ENCODE peak calls at places on chromosome 13, in seven cellular contexts. One of them, this sample, is unnamed.

GRCh38 chr13:71610876-71611275 is 256.1 kb downstream of the DACH1 start:
- DNase-seq in transverse colon: no peak
- DNase-seq in fibroblast of villous mesenchyme: no peak
- DNase-seq in endothelial cell: no peak
- DNase-seq in psoas muscle: no peak
- DNase-seq in GM10248: no peak
- DNase-seq in AG04450: no peak
- DNase-seq in this sample: no peak

GRCh38 chr13:109883181-109884180 is 97.1 kb upstream of the IRS2 start:
- DNase-seq in endothelial cell: no peak
- DNase-seq in fibroblast of villous mesenchyme: no peak
- DNase-seq in transverse colon: peak
- DNase-seq in GM10248: no peak
- DNase-seq in psoas muscle: no peak
- DNase-seq in AG04450: no peak
- DNase-seq in this sample: no peak

GRCh38 chr13:80716610-80717081 is 375.7 kb upstream of the SPRY2 start:
- DNase-seq in psoas muscle: no peak
- DNase-seq in AG04450: no peak
- DNase-seq in transverse colon: no peak
- DNase-seq in GM10248: no peak
- DNase-seq in fibroblast of villous mesenchyme: no peak
- DNase-seq in endothelial cell: no peak
- DNase-seq in this sample: no peak

GRCh38 chr13:106612688-106613087 is 44.8 kb upstream of the ARGLU1 start:
- DNase-seq in GM10248: no peak
- DNase-seq in endothelial cell: no peak
- DNase-seq in AG04450: no peak
- DNase-seq in fibroblast of villous mesenchyme: peak
- DNase-seq in psoas muscle: peak
- DNase-seq in transverse colon: peak
- DNase-seq in this sample: no peak

GRCh38 chr13:33918199-33918932 is 100.4 kb downstream of the RFC3 start:
- DNase-seq in fibroblast of villous mesenchyme: peak
- DNase-seq in psoas muscle: peak
- DNase-seq in GM10248: no peak
- DNase-seq in endothelial cell: no peak
- DNase-seq in AG04450: no peak
- DNase-seq in transverse colon: no peak
- DNase-seq in this sample: peak

GRCh38 chr13:105276571-105276970 is 1258.9 kb downstream of the EFNB2 start:
- DNase-seq in fibroblast of villous mesenchyme: no peak
- DNase-seq in GM10248: no peak
- DNase-seq in AG04450: no peak
- DNase-seq in transverse colon: no peak
- DNase-seq in endothelial cell: no peak
- DNase-seq in psoas muscle: no peak
- DNase-seq in this sample: no peak

GRCh38 chr13:49641810-49642291 is 13.5 kb downstream of the ARL11 start:
- DNase-seq in GM10248: no peak
- DNase-seq in transverse colon: peak
- DNase-seq in AG04450: peak
- DNase-seq in fibroblast of villous mesenchyme: peak
- DNase-seq in endothelial cell: no peak
- DNase-seq in psoas muscle: peak
- DNase-seq in this sample: peak

GRCh38 chr13:41960195-41960699 is 662 bp downstream of the VWA8 start:
- DNase-seq in endothelial cell: no peak
- DNase-seq in GM10248: no peak
- DNase-seq in fibroblast of villous mesenchyme: peak
- DNase-seq in transverse colon: peak
- DNase-seq in AG04450: no peak
- DNase-seq in psoas muscle: no peak
- DNase-seq in this sample: no peak

GRCh38 chr13:73662833-73663232 is 471.4 kb downstream of the KLF12 start:
- DNase-seq in AG04450: no peak
- DNase-seq in endothelial cell: no peak
- DNase-seq in fibroblast of villous mesenchyme: no peak
- DNase-seq in transverse colon: no peak
- DNase-seq in GM10248: no peak
- DNase-seq in psoas muscle: no peak
- DNase-seq in this sample: no peak

GRCh38 chr13:73665279-73665678 is 468.9 kb downstream of the KLF12 start:
- DNase-seq in fibroblast of villous mesenchyme: no peak
- DNase-seq in psoas muscle: no peak
- DNase-seq in endothelial cell: no peak
- DNase-seq in transverse colon: no peak
- DNase-seq in AG04450: no peak
- DNase-seq in GM10248: no peak
- DNase-seq in this sample: no peak

GRCh38 chr13:73658639-73659038 is 475.6 kb downstream of the KLF12 start:
- DNase-seq in AG04450: no peak
- DNase-seq in transverse colon: no peak
- DNase-seq in psoas muscle: no peak
- DNase-seq in endothelial cell: no peak
- DNase-seq in GM10248: no peak
- DNase-seq in fibroblast of villous mesenchyme: no peak
- DNase-seq in this sample: no peak

GRCh38 chr13:73661066-73661465 is 473.1 kb downstream of the KLF12 start:
- DNase-seq in fibroblast of villous mesenchyme: no peak
- DNase-seq in transverse colon: no peak
- DNase-seq in endothelial cell: no peak
- DNase-seq in GM10248: no peak
- DNase-seq in psoas muscle: no peak
- DNase-seq in AG04450: no peak
- DNase-seq in this sample: no peak

GRCh38 chr13:73661687-73662425 is 472.3 kb downstream of the KLF12 start:
- DNase-seq in fibroblast of villous mesenchyme: no peak
- DNase-seq in endothelial cell: no peak
- DNase-seq in AG04450: no peak
- DNase-seq in GM10248: no peak
- DNase-seq in psoas muscle: no peak
- DNase-seq in transverse colon: no peak
- DNase-seq in this sample: no peak
- TF ChIP-seq CTCF in fibroblast of villous mesenchyme: no peak
- TF ChIP-seq CTCF in endothelial cell: no peak
- TF ChIP-seq CTCF in AG04450: no peak
- TF ChIP-seq CTCF in GM10248: no peak
- TF ChIP-seq CTCF in psoas muscle: no peak
- TF ChIP-seq CTCF in transverse colon: no peak
- TF ChIP-seq CTCF in this sample: no peak

GRCh38 chr13:31427151-31427867 is 227.5 kb downstream of the B3GLCT start:
- DNase-seq in psoas muscle: no peak
- DNase-seq in transverse colon: no peak
- DNase-seq in endothelial cell: no peak
- DNase-seq in fibroblast of villous mesenchyme: no peak
- DNase-seq in GM10248: no peak
- DNase-seq in AG04450: no peak
- DNase-seq in this sample: no peak

GRCh38 chr13:31433201-31433600 is 233.4 kb downstream of the B3GLCT start:
- DNase-seq in endothelial cell: no peak
- DNase-seq in AG04450: no peak
- DNase-seq in psoas muscle: no peak
- DNase-seq in fibroblast of villous mesenchyme: no peak
- DNase-seq in transverse colon: no peak
- DNase-seq in GM10248: no peak
- DNase-seq in this sample: no peak

GRCh38 chr13:31434613-31435012 is 234.8 kb downstream of the B3GLCT start:
- DNase-seq in endothelial cell: no peak
- DNase-seq in fibroblast of villous mesenchyme: no peak
- DNase-seq in AG04450: no peak
- DNase-seq in transverse colon: no peak
- DNase-seq in psoas muscle: no peak
- DNase-seq in GM10248: no peak
- DNase-seq in this sample: no peak

GRCh38 chr13:31433756-31434155 is 234.0 kb downstream of the B3GLCT start:
- DNase-seq in AG04450: no peak
- DNase-seq in transverse colon: no peak
- DNase-seq in endothelial cell: no peak
- DNase-seq in GM10248: no peak
- DNase-seq in psoas muscle: no peak
- DNase-seq in fibroblast of villous mesenchyme: no peak
- DNase-seq in this sample: no peak

GRCh38 chr13:31431722-31432137 is 232.0 kb downstream of the B3GLCT start:
- DNase-seq in fibroblast of villous mesenchyme: peak
- DNase-seq in endothelial cell: peak
- DNase-seq in psoas muscle: peak
- DNase-seq in AG04450: no peak
- DNase-seq in transverse colon: peak
- DNase-seq in GM10248: peak
- DNase-seq in this sample: no peak
- TF ChIP-seq CTCF in fibroblast of villous mesenchyme: peak
- TF ChIP-seq CTCF in endothelial cell: peak
- TF ChIP-seq CTCF in psoas muscle: peak
- TF ChIP-seq CTCF in AG04450: peak
- TF ChIP-seq CTCF in transverse colon: peak
- TF ChIP-seq CTCF in GM10248: peak
- TF ChIP-seq CTCF in this sample: peak

GRCh38 chr13:113044431-113045114 is 61.0 kb upstream of the F7 start:
- DNase-seq in fibroblast of villous mesenchyme: no peak
- DNase-seq in psoas muscle: no peak
- DNase-seq in GM10248: no peak
- DNase-seq in endothelial cell: no peak
- DNase-seq in AG04450: no peak
- DNase-seq in transverse colon: no peak
- DNase-seq in this sample: no peak
- TF ChIP-seq CTCF in fibroblast of villous mesenchyme: no peak
- TF ChIP-seq CTCF in psoas muscle: no peak
- TF ChIP-seq CTCF in GM10248: no peak
- TF ChIP-seq CTCF in endothelial cell: no peak
- TF ChIP-seq CTCF in AG04450: no peak
- TF ChIP-seq CTCF in transverse colon: no peak
- TF ChIP-seq CTCF in this sample: no peak

GRCh38 chr13:111486801-111487200 is 166.4 kb downstream of the TEX29 start:
- DNase-seq in endothelial cell: no peak
- DNase-seq in psoas muscle: no peak
- DNase-seq in transverse colon: no peak
- DNase-seq in AG04450: no peak
- DNase-seq in GM10248: no peak
- DNase-seq in fibroblast of villous mesenchyme: no peak
- DNase-seq in this sample: no peak

GRCh38 chr13:111489301-111489700 is 168.9 kb downstream of the TEX29 start:
- DNase-seq in transverse colon: no peak
- DNase-seq in endothelial cell: no peak
- DNase-seq in fibroblast of villous mesenchyme: no peak
- DNase-seq in psoas muscle: no peak
- DNase-seq in GM10248: no peak
- DNase-seq in AG04450: no peak
- DNase-seq in this sample: no peak

GRCh38 chr13:111486331-111486730 is 165.9 kb downstream of the TEX29 start:
- DNase-seq in psoas muscle: no peak
- DNase-seq in fibroblast of villous mesenchyme: no peak
- DNase-seq in transverse colon: no peak
- DNase-seq in AG04450: no peak
- DNase-seq in GM10248: no peak
- DNase-seq in endothelial cell: no peak
- DNase-seq in this sample: no peak

GRCh38 chr13:111490611-111491010 is 170.2 kb downstream of the TEX29 start:
- DNase-seq in endothelial cell: no peak
- DNase-seq in fibroblast of villous mesenchyme: no peak
- DNase-seq in transverse colon: no peak
- DNase-seq in GM10248: no peak
- DNase-seq in psoas muscle: no peak
- DNase-seq in AG04450: no peak
- DNase-seq in this sample: no peak

DNA sequence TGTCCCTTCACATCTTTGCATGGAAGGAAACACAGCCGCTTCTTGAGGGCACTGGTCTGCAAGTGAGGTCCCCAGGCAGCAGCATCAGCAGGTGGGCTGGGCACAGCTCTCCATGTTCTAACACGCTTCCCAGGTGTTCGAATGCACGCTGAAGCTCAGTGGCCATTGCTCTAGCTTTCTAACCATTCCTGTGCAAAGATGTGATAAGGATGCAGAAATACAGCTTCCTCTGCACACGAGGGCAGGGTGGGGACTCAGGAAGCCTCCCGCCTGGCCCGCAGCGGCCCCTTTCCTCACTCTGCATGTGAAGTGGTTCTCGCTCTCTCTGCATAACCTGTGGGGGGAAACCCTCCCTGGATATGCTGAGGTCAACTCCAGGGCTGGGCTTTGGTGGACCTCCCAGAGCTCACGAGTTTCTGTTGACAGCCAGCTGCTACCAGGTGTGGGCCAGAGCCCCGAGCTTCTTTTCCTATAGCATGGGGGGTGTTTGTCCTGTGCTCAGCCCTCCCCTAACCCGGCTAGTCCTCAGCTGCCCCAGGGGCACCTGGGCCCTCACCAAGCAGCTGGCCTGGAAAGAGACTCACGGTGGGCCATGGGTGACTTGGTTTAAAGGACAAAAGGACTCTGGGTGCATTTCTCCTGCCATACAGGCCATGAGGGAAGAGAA is 168.2 kb downstream of the TEX29 start:
- DNase-seq in psoas muscle: no peak
- DNase-seq in endothelial cell: no peak
- DNase-seq in fibroblast of villous mesenchyme: no peak
- DNase-seq in AG04450: no peak
- DNase-seq in GM10248: no peak
- DNase-seq in transverse colon: no peak
- DNase-seq in this sample: no peak
- TF ChIP-seq CTCF in psoas muscle: no peak
- TF ChIP-seq CTCF in endothelial cell: no peak
- TF ChIP-seq CTCF in fibroblast of villous mesenchyme: no peak
- TF ChIP-seq CTCF in AG04450: no peak
- TF ChIP-seq CTCF in GM10248: no peak
- TF ChIP-seq CTCF in transverse colon: no peak
- TF ChIP-seq CTCF in this sample: no peak

DNA sequence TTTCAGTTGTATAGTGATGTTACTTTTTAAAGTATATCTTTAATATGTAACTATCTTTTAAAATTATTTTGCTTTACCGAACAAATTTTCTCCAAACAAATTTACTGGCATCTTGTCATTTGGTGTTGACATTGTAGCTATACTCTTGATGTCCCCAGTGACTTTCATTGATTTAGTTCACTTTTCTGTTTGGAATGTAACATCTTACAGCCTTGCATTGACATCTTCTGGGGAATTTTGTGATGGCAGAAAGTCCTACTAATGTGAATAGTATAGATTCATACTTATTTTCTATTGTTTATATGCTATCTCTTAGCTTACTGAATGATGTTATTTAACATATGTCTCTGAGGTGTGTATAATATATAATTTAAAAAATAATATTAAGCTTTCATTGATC is 800.9 kb upstream of the ATXN8OS start:
- DNase-seq in psoas muscle: no peak
- DNase-seq in endothelial cell: no peak
- DNase-seq in transverse colon: no peak
- DNase-seq in AG04450: no peak
- DNase-seq in GM10248: no peak
- DNase-seq in fibroblast of villous mesenchyme: no peak
- DNase-seq in this sample: no peak
- TF ChIP-seq CTCF in psoas muscle: no peak
- TF ChIP-seq CTCF in endothelial cell: no peak
- TF ChIP-seq CTCF in transverse colon: no peak
- TF ChIP-seq CTCF in AG04450: no peak
- TF ChIP-seq CTCF in GM10248: no peak
- TF ChIP-seq CTCF in fibroblast of villous mesenchyme: no peak
- TF ChIP-seq CTCF in this sample: no peak